ENCODE peak calls at places on chromosomes 1 and 21, in five cellular contexts. One of them, this sample, is unnamed.

GRCh38 chr21:42751866-42752265 is 98.4 kb downstream of the PDE9A start:
- DNase-seq in CD8-positive, alpha-beta memory T cell: no peak
- DNase-seq in ovary: no peak
- DNase-seq in hepatocyte: no peak
- DNase-seq in CD4-positive, alpha-beta memory T cell: no peak
- DNase-seq in this sample: no peak

GRCh38 chr1:106944721-106945120 is 111.8 kb upstream of the PRMT6 start:
- DNase-seq in CD8-positive, alpha-beta memory T cell: no peak
- DNase-seq in ovary: no peak
- DNase-seq in hepatocyte: no peak
- DNase-seq in CD4-positive, alpha-beta memory T cell: no peak
- DNase-seq in this sample: no peak

GRCh38 chr1:165717918-165718515 is 19.7 kb upstream of the ALDH9A1 start:
- DNase-seq in CD8-positive, alpha-beta memory T cell: peak
- DNase-seq in ovary: no peak
- DNase-seq in hepatocyte: peak
- DNase-seq in CD4-positive, alpha-beta memory T cell: peak
- DNase-seq in this sample: no peak

GRCh38 chr1:69504730-69505252 is 62.9 kb upstream of the LRRC7 start:
- DNase-seq in CD8-positive, alpha-beta memory T cell: no peak
- DNase-seq in ovary: no peak
- DNase-seq in hepatocyte: no peak
- DNase-seq in CD4-positive, alpha-beta memory T cell: no peak
- DNase-seq in this sample: no peak

GRCh38 chr1:187212377-187212776 is 383.6 kb downstream of the PLA2G4A start:
- DNase-seq in CD8-positive, alpha-beta memory T cell: no peak
- DNase-seq in ovary: no peak
- DNase-seq in hepatocyte: no peak
- DNase-seq in CD4-positive, alpha-beta memory T cell: no peak
- DNase-seq in this sample: no peak

GRCh38 chr21:43001316-43001715 is 27.0 kb downstream of the PKNOX1 start:
- DNase-seq in CD8-positive, alpha-beta memory T cell: no peak
- DNase-seq in ovary: no peak
- DNase-seq in hepatocyte: no peak
- DNase-seq in CD4-positive, alpha-beta memory T cell: no peak
- DNase-seq in this sample: no peak

GRCh38 chr1:206503591-206504362 is 3.6 kb upstream of the RASSF5 start:
- DNase-seq in CD8-positive, alpha-beta memory T cell: peak
- DNase-seq in ovary: no peak
- DNase-seq in hepatocyte: peak
- DNase-seq in CD4-positive, alpha-beta memory T cell: no peak
- DNase-seq in this sample: peak

GRCh38 chr1:33005117-33005811 is 31.4 kb downstream of the AK2 start:
- DNase-seq in CD8-positive, alpha-beta memory T cell: no peak
- DNase-seq in ovary: no peak
- DNase-seq in hepatocyte: no peak
- DNase-seq in CD4-positive, alpha-beta memory T cell: no peak
- DNase-seq in this sample: no peak

GRCh38 chr1:29648026-29648425 is 411.7 kb downstream of the PTPRU start:
- DNase-seq in CD8-positive, alpha-beta memory T cell: no peak
- DNase-seq in ovary: no peak
- DNase-seq in hepatocyte: no peak
- DNase-seq in CD4-positive, alpha-beta memory T cell: no peak
- DNase-seq in this sample: no peak

GRCh38 chr21:39082656-39083376 is 100.4 kb downstream of the PSMG1 start:
- DNase-seq in CD8-positive, alpha-beta memory T cell: no peak
- DNase-seq in ovary: no peak
- DNase-seq in hepatocyte: no peak
- DNase-seq in CD4-positive, alpha-beta memory T cell: no peak
- DNase-seq in this sample: no peak

GRCh38 chr1:183417691-183418491 is at the start of gene NMNAT2:
- DNase-seq in CD8-positive, alpha-beta memory T cell: no peak
- DNase-seq in ovary: peak
- DNase-seq in hepatocyte: peak
- DNase-seq in CD4-positive, alpha-beta memory T cell: no peak
- DNase-seq in this sample: no peak

GRCh38 chr1:214516434-214517326 is 34.7 kb downstream of the PTPN14 start:
- DNase-seq in CD8-positive, alpha-beta memory T cell: no peak
- DNase-seq in ovary: no peak
- DNase-seq in hepatocyte: no peak
- DNase-seq in CD4-positive, alpha-beta memory T cell: no peak
- DNase-seq in this sample: no peak

GRCh38 chr1:160726498-160727391 is 12.3 kb upstream of the SLAMF7 start:
- DNase-seq in CD8-positive, alpha-beta memory T cell: peak
- DNase-seq in ovary: peak
- DNase-seq in hepatocyte: peak
- DNase-seq in CD4-positive, alpha-beta memory T cell: peak
- DNase-seq in this sample: peak

GRCh38 chr1:109213345-109213823 is 334 bp upstream of the SARS1 start:
- DNase-seq in CD8-positive, alpha-beta memory T cell: no peak
- DNase-seq in ovary: no peak
- DNase-seq in hepatocyte: no peak
- DNase-seq in CD4-positive, alpha-beta memory T cell: no peak
- DNase-seq in this sample: no peak

GRCh38 chr1:172967936-172968335 is 82.8 kb downstream of the TNFSF18 start:
- DNase-seq in CD8-positive, alpha-beta memory T cell: no peak
- DNase-seq in ovary: no peak
- DNase-seq in hepatocyte: no peak
- DNase-seq in CD4-positive, alpha-beta memory T cell: no peak
- DNase-seq in this sample: no peak

GRCh38 chr1:197736689-197737088 is 38.6 kb downstream of the DENND1B start:
- DNase-seq in CD8-positive, alpha-beta memory T cell: no peak
- DNase-seq in ovary: no peak
- DNase-seq in hepatocyte: no peak
- DNase-seq in CD4-positive, alpha-beta memory T cell: no peak
- DNase-seq in this sample: no peak

GRCh38 chr1:201791775-201792166 is 37.2 kb upstream of the IPO9 start:
- DNase-seq in CD8-positive, alpha-beta memory T cell: no peak
- DNase-seq in ovary: peak
- DNase-seq in hepatocyte: peak
- DNase-seq in CD4-positive, alpha-beta memory T cell: no peak
- DNase-seq in this sample: no peak

GRCh38 chr1:221449801-221450470 is 292.0 kb downstream of the DUSP10 start:
- DNase-seq in CD8-positive, alpha-beta memory T cell: no peak
- DNase-seq in ovary: no peak
- DNase-seq in hepatocyte: no peak
- DNase-seq in CD4-positive, alpha-beta memory T cell: no peak
- DNase-seq in this sample: no peak
- H3K27ac ChIP-seq in CD8-positive, alpha-beta memory T cell: no peak
- H3K27ac ChIP-seq in ovary: no peak
- H3K27ac ChIP-seq in hepatocyte: no peak
- H3K27ac ChIP-seq in CD4-positive, alpha-beta memory T cell: no peak
- H3K27ac ChIP-seq in this sample: no peak

DNA sequence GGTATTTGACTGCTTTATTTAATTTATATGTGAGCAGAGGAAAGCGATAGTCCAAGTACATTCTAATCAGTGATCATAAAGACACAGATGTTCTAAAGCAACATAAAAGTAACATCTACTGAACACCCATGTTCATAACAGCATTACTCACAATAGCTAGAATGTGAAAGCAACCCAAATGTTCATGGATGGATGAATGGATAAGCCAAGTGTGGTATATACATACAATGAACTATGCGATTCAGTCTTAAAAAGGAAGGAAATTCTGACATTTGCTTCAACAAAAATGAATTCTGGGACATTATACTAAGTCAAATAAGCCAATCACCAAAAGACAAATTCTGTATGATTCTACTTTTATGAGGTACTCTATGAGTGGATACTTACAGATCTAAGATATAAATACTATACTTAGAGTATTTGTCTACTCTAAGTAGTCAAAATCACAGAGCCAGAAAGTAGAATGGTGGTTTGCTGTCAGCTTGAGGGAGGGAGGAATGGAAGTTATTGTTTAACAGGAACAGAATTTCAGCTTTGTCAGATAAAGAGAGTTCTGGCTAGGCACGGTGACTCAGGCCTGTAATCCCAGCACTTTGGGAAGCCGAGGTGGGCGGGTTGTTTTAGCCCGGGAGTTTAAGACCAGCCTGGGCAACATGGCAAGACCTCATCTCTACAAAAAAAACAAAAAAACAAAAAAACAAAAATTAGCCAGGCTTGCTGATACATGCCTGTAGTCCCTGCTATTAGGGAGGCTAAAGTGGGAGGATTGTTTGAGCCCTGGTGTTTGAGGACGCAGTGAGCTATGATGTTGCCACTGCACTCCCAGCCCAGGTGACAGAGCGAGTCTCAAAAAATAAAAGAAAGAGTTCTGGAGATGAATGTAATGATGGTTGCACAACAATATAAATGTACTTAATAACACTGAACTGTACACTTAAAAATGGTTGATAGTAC is 79.7 kb upstream of the ARHGAP29 start:
- DNase-seq in CD8-positive, alpha-beta memory T cell: no peak
- DNase-seq in ovary: no peak
- DNase-seq in hepatocyte: peak
- DNase-seq in CD4-positive, alpha-beta memory T cell: no peak
- DNase-seq in this sample: no peak
- H3K27ac ChIP-seq in CD8-positive, alpha-beta memory T cell: no peak
- H3K27ac ChIP-seq in ovary: no peak
- H3K27ac ChIP-seq in hepatocyte: peak
- H3K27ac ChIP-seq in CD4-positive, alpha-beta memory T cell: no peak
- H3K27ac ChIP-seq in this sample: no peak

GRCh38 chr1:23159963-23160877 is 8.4 kb downstream of the LUZP1 start:
- DNase-seq in CD8-positive, alpha-beta memory T cell: no peak
- DNase-seq in ovary: no peak
- DNase-seq in hepatocyte: peak
- DNase-seq in CD4-positive, alpha-beta memory T cell: no peak
- DNase-seq in this sample: no peak

GRCh38 chr1:23152966-23153684 is 15.5 kb downstream of the LUZP1 start:
- DNase-seq in CD8-positive, alpha-beta memory T cell: no peak
- DNase-seq in ovary: no peak
- DNase-seq in hepatocyte: no peak
- DNase-seq in CD4-positive, alpha-beta memory T cell: no peak
- DNase-seq in this sample: no peak

DNA sequence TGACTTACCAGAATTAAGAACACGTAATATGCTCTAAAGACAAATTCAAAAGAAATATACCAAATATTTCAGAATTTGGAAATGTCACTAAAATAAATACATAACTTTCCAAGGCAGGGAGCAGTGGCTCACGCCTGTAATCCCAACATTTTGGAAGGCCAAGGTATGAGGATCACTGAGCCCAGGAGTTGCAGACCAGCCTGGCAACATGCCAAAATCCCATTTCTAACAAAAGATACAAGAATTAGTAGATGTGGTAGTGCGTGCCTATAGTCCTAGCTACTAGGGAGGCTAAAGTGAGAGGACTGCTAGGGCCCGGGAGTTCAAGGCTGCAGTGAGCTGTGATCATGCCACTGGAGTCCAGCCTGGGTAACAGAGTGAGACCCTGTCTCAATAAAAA is 11.7 kb downstream of the LUZP1 start:
- DNase-seq in CD8-positive, alpha-beta memory T cell: no peak
- DNase-seq in ovary: no peak
- DNase-seq in hepatocyte: no peak
- DNase-seq in CD4-positive, alpha-beta memory T cell: no peak
- DNase-seq in this sample: no peak
- H3K27ac ChIP-seq in CD8-positive, alpha-beta memory T cell: no peak
- H3K27ac ChIP-seq in ovary: no peak
- H3K27ac ChIP-seq in hepatocyte: no peak
- H3K27ac ChIP-seq in CD4-positive, alpha-beta memory T cell: no peak
- H3K27ac ChIP-seq in this sample: no peak

GRCh38 chr1:86489242-86489878 is 20.6 kb downstream of the CLCA1 start:
- DNase-seq in CD8-positive, alpha-beta memory T cell: no peak
- DNase-seq in ovary: no peak
- DNase-seq in hepatocyte: no peak
- DNase-seq in CD4-positive, alpha-beta memory T cell: no peak
- DNase-seq in this sample: no peak

GRCh38 chr1:86487131-86487804 is 18.5 kb downstream of the CLCA1 start:
- DNase-seq in CD8-positive, alpha-beta memory T cell: no peak
- DNase-seq in ovary: no peak
- DNase-seq in hepatocyte: no peak
- DNase-seq in CD4-positive, alpha-beta memory T cell: no peak
- DNase-seq in this sample: no peak

GRCh38 chr1:86487805-86488141 is 19.0 kb downstream of the CLCA1 start:
- DNase-seq in CD8-positive, alpha-beta memory T cell: no peak
- DNase-seq in ovary: no peak
- DNase-seq in hepatocyte: no peak
- DNase-seq in CD4-positive, alpha-beta memory T cell: no peak
- DNase-seq in this sample: no peak
- H3K27ac ChIP-seq in CD8-positive, alpha-beta memory T cell: no peak
- H3K27ac ChIP-seq in ovary: no peak
- H3K27ac ChIP-seq in hepatocyte: no peak
- H3K27ac ChIP-seq in CD4-positive, alpha-beta memory T cell: no peak
- H3K27ac ChIP-seq in this sample: no peak

GRCh38 chr21:29338256-29338655 is 39.5 kb downstream of the BACH1 start:
- DNase-seq in CD8-positive, alpha-beta memory T cell: no peak
- DNase-seq in ovary: no peak
- DNase-seq in hepatocyte: no peak
- DNase-seq in CD4-positive, alpha-beta memory T cell: no peak
- DNase-seq in this sample: no peak

GRCh38 chr21:29346281-29346680 is 47.6 kb downstream of the BACH1 start:
- DNase-seq in CD8-positive, alpha-beta memory T cell: no peak
- DNase-seq in ovary: no peak
- DNase-seq in hepatocyte: no peak
- DNase-seq in CD4-positive, alpha-beta memory T cell: no peak
- DNase-seq in this sample: no peak

GRCh38 chr21:29340228-29340627 is 41.5 kb downstream of the BACH1 start:
- DNase-seq in CD8-positive, alpha-beta memory T cell: no peak
- DNase-seq in ovary: no peak
- DNase-seq in hepatocyte: no peak
- DNase-seq in CD4-positive, alpha-beta memory T cell: no peak
- DNase-seq in this sample: no peak

GRCh38 chr21:29343517-29343916 is 44.8 kb downstream of the BACH1 start:
- DNase-seq in CD8-positive, alpha-beta memory T cell: no peak
- DNase-seq in ovary: no peak
- DNase-seq in hepatocyte: no peak
- DNase-seq in CD4-positive, alpha-beta memory T cell: no peak
- DNase-seq in this sample: no peak

GRCh38 chr21:29342394-29342957 is 43.8 kb downstream of the BACH1 start:
- DNase-seq in CD8-positive, alpha-beta memory T cell: no peak
- DNase-seq in ovary: no peak
- DNase-seq in hepatocyte: no peak
- DNase-seq in CD4-positive, alpha-beta memory T cell: no peak
- DNase-seq in this sample: no peak
- H3K27ac ChIP-seq in CD8-positive, alpha-beta memory T cell: no peak
- H3K27ac ChIP-seq in ovary: no peak
- H3K27ac ChIP-seq in hepatocyte: peak
- H3K27ac ChIP-seq in CD4-positive, alpha-beta memory T cell: no peak
- H3K27ac ChIP-seq in this sample: no peak

DNA sequence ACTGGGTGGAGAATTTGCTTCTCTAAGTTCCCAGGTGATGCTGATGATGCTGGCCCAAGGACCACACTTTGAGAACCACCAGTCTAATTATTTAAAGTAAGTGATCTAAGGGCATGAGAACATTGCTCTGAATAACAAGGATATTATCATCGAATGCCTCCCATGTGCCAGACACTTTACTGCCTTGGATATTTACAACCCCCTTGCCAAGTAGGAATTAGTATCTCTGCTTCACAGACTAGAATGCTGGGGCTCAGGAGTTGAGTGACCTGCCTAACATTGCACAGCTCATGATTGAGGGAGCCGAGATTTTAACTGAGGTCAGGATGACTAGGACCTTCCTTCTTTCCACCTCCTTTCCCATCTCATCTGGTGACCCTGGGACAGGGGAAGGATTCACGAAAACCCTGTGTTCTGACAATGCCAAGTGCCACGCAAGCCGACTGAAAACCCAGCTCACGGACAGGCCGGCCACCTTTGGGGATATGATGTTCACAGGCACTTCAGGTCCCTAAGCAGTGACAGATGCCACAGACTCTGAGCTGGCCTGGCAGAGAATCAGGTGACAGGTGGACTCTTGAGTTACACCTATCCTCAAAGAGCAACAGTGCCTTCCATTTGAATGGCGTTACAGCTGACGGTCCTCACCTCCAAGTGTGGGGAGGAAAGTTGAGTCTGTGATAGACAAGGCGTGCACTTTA is 230.7 kb downstream of the TOMM20 start:
- DNase-seq in CD8-positive, alpha-beta memory T cell: no peak
- DNase-seq in ovary: no peak
- DNase-seq in hepatocyte: no peak
- DNase-seq in CD4-positive, alpha-beta memory T cell: no peak
- DNase-seq in this sample: no peak
- H3K27ac ChIP-seq in CD8-positive, alpha-beta memory T cell: no peak
- H3K27ac ChIP-seq in ovary: no peak
- H3K27ac ChIP-seq in hepatocyte: peak
- H3K27ac ChIP-seq in CD4-positive, alpha-beta memory T cell: no peak
- H3K27ac ChIP-seq in this sample: no peak

This sample was measured in HL-60.